ENCODE peak calls at places on chromosomes 6 and 20, in seven cellular contexts. One of them, this sample, is unnamed.

GRCh38 chr20:48267825-48268615 is 482.7 kb upstream of the SULF2 start:
- DNase-seq in pancreas: no peak
- DNase-seq in stimulated activated CD4-positive, alpha-beta T cell treated with anti-CD3 and anti-CD28 coated beads, Interleukin-4, amount 100 ng/mL, for 4 hours: no peak
- DNase-seq in head of caudate nucleus: no peak
- DNase-seq in astrocyte of the spinal cord: no peak
- DNase-seq in WTC11: no peak
- DNase-seq in Calu3: no peak
- DNase-seq in this sample: no peak

GRCh38 chr20:15609956-15610355 is 963.3 kb downstream of the KIF16B start:
- DNase-seq in pancreas: no peak
- DNase-seq in stimulated activated CD4-positive, alpha-beta T cell treated with anti-CD3 and anti-CD28 coated beads, Interleukin-4, amount 100 ng/mL, for 4 hours: no peak
- DNase-seq in head of caudate nucleus: no peak
- DNase-seq in astrocyte of the spinal cord: no peak
- DNase-seq in WTC11: no peak
- DNase-seq in Calu3: no peak
- DNase-seq in this sample: no peak

GRCh38 chr6:54827010-54827409 is 19.6 kb upstream of the FAM83B start:
- DNase-seq in pancreas: no peak
- DNase-seq in stimulated activated CD4-positive, alpha-beta T cell treated with anti-CD3 and anti-CD28 coated beads, Interleukin-4, amount 100 ng/mL, for 4 hours: no peak
- DNase-seq in head of caudate nucleus: no peak
- DNase-seq in astrocyte of the spinal cord: no peak
- DNase-seq in WTC11: no peak
- DNase-seq in Calu3: no peak
- DNase-seq in this sample: no peak

GRCh38 chr6:42454428-42454791 is 2.7 kb upstream of the TRERF1 start:
- DNase-seq in pancreas: no peak
- DNase-seq in stimulated activated CD4-positive, alpha-beta T cell treated with anti-CD3 and anti-CD28 coated beads, Interleukin-4, amount 100 ng/mL, for 4 hours: no peak
- DNase-seq in head of caudate nucleus: no peak
- DNase-seq in astrocyte of the spinal cord: no peak
- DNase-seq in WTC11: peak; percentile 56
- DNase-seq in Calu3: peak; percentile 51
- DNase-seq in this sample: no peak

GRCh38 chr20:10328897-10329255 is 105.1 kb downstream of the MKKS start:
- DNase-seq in pancreas: no peak
- DNase-seq in stimulated activated CD4-positive, alpha-beta T cell treated with anti-CD3 and anti-CD28 coated beads, Interleukin-4, amount 100 ng/mL, for 4 hours: no peak
- DNase-seq in head of caudate nucleus: no peak
- DNase-seq in astrocyte of the spinal cord: no peak
- DNase-seq in WTC11: no peak
- DNase-seq in Calu3: no peak
- DNase-seq in this sample: no peak

GRCh38 chr6:107128577-107128976 is 13.3 kb upstream of the BEND3 start:
- DNase-seq in pancreas: no peak
- DNase-seq in stimulated activated CD4-positive, alpha-beta T cell treated with anti-CD3 and anti-CD28 coated beads, Interleukin-4, amount 100 ng/mL, for 4 hours: no peak
- DNase-seq in head of caudate nucleus: no peak
- DNase-seq in astrocyte of the spinal cord: no peak
- DNase-seq in WTC11: no peak
- DNase-seq in Calu3: no peak
- DNase-seq in this sample: no peak

GRCh38 chr6:15935661-15936060 is 193.2 kb upstream of the MYLIP start:
- DNase-seq in pancreas: no peak
- DNase-seq in stimulated activated CD4-positive, alpha-beta T cell treated with anti-CD3 and anti-CD28 coated beads, Interleukin-4, amount 100 ng/mL, for 4 hours: no peak
- DNase-seq in head of caudate nucleus: no peak
- DNase-seq in astrocyte of the spinal cord: no peak
- DNase-seq in WTC11: no peak
- DNase-seq in Calu3: no peak
- DNase-seq in this sample: no peak

GRCh38 chr6:91926361-91926760 is 1339.5 kb upstream of the MAP3K7 start:
- DNase-seq in pancreas: no peak
- DNase-seq in stimulated activated CD4-positive, alpha-beta T cell treated with anti-CD3 and anti-CD28 coated beads, Interleukin-4, amount 100 ng/mL, for 4 hours: no peak
- DNase-seq in head of caudate nucleus: peak; percentile 9
- DNase-seq in astrocyte of the spinal cord: no peak
- DNase-seq in WTC11: no peak
- DNase-seq in Calu3: no peak
- DNase-seq in this sample: no peak

This sample was measured in midbrain.